ENCODE peak calls at places on chromosomes 7 and 10, in five cellular contexts. P is heart right ventricle; V is fibroblast of the aortic adventitia; R is esophagus squamous epithelium; H is activated CD8-positive, alpha-beta T cell treated with anti-CD3 and anti-CD28 coated beads for 36 hours. W is an unnamed sample.

GRCh38 chr10:42938351-42938750 is 138.5 kb upstream of the RET start:
- DNase-seq in R (no peak), H (no peak), V (no peak), P (no peak), W (no peak)

GRCh38 chr7:85897967-85898366 is 711.1 kb upstream of the SEMA3D start:
- DNase-seq in P (no peak), R (no peak), V (no peak), H (no peak), W (no peak)

GRCh38 chr7:148503900-148504487 is 86.6 kb upstream of the C7orf33 start:
- DNase-seq in H (no peak), V (peak), P (no peak), R (no peak), W (no peak)

GRCh38 chr7:100584046-100584676 is 1.8 kb downstream of the LRCH4 start:
- DNase-seq in P (peak), H (no peak), V (no peak), R (no peak), W (no peak)

GRCh38 chr10:89274928-89275327 is 23.4 kb upstream of the LIPA start:
- DNase-seq in V (peak), P (no peak), H (no peak), R (no peak), W (no peak)

GRCh38 chr10:132095403-132096113 is 29.8 kb downstream of the JAKMIP3 start:
- DNase-seq in R (no peak), P (no peak), V (no peak), H (no peak), W (no peak)

GRCh38 chr7:94761451-94761850 is 105.5 kb upstream of the SGCE start:
- DNase-seq in R (no peak), P (no peak), V (no peak), H (no peak), W (no peak)

GRCh38 chr7:44958645-44959344 is 20.0 kb downstream of the MYO1G start:
- DNase-seq in V (no peak), H (no peak), P (no peak), R (no peak), W (no peak)

GRCh38 chr7:64990216-64990615 is 620 bp downstream of the ZNF117 start:
- DNase-seq in P (no peak), R (no peak), V (no peak), H (no peak), W (no peak)

GRCh38 chr10:98208925-98209324 is 59.1 kb downstream of the LOXL4 start:
- DNase-seq in P (no peak), H (no peak), R (no peak), V (no peak), W (no peak)

GRCh38 chr10:104736006-104736405 is 94.9 kb downstream of the SORCS3 start:
- DNase-seq in H (no peak), R (no peak), P (no peak), V (no peak), W (no peak)

GRCh38 chr10:133127291-133128125 is 32.5 kb upstream of the KNDC1 start:
- DNase-seq in P (no peak), H (peak), R (no peak), V (no peak), W (no peak)

GRCh38 chr7:134823400-134823799 is 44.0 kb downstream of the CALD1 start:
- DNase-seq in H (no peak), P (no peak), R (no peak), V (peak), W (no peak)

GRCh38 chr7:148540041-148540738 is 50.4 kb upstream of the C7orf33 start:
- DNase-seq in H (no peak), P (peak), R (no peak), V (peak), W (peak)

GRCh38 chr7:106563466-106564150 is 97.3 kb downstream of the CCDC71L start:
- DNase-seq in H (no peak), V (peak), P (no peak), R (no peak), W (no peak)

DNA sequence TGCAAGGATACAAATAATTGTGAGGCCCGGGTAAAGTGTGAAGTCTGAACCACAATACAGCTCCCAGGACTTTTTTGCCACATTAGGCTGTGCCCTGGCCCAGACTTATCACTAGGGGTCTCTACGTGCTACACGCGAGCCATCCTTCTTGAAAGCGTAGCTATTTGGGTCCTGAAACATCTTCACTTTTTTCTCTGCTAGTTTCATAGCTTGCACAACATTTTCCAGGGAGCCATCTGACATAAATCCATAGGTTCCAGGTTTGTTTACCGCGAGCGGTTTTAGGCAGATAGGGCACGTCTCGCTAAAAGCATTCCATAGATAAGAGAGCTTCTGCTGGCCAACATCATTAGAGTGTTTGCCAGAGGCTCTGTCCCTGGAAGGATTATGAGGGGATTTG is 226.5 kb downstream of the RPS24 start:
- DNase-seq in R (no peak), P (no peak), H (no peak), V (peak), W (no peak)
- TF ChIP-seq CTCF in R (no peak), P (no peak), H (no peak), V (no peak), W (no peak)

DNA sequence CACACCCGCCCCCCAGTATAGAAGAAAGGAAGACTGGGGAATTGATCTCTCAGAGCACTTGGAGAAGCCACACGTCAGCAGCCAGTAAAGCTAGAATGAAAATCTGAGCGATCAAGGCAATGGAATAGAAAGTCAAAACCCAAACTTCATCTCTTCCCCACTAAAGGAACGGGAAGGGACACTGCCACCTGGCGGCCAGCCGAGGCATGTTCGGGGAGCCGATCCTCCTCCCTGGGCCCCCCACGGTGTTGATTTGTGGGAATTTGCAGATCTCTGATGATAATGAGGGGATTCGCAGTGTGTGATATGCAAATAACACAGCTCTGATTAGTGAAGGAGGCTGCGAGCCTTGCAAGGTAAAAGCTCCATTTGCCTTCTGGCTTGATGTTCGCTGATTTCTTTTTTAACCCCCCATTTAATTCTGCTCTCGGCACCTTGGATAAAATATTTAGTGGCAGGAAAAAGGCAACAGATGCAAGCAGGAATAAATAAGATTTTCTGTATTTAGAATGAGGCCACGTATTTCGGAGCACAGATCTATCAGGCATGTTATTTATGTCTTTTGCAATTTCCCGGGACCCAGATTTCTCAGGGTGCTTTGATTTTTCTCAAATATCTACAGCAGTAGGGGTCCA is 258.6 kb downstream of the PAXIP1 start:
- DNase-seq in R (no peak), P (no peak), V (no peak), H (peak), W (no peak)
- TF ChIP-seq CTCF in R (no peak), P (peak), V (peak), H (peak), W (peak)

DNA sequence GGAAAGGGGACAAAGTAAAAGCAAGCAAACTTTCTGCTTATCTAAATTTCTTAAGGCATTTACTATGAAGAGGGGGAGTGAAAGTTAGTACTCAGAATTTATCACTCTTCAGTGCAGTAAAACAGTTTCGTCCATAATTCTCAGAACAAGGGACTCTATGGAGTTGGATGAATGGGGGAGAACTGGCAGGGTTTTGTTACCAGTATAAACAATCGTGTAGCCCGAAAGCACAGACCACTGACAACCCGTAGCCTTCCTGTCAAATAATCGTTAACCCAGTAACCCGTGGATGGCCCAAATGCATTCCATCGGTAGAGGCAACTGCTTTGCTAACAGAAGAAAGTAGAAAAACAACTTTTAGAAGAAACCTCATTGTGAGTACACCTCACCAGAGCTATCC is 583.8 kb downstream of the NXPH1 start:
- DNase-seq in V (no peak), P (no peak), H (no peak), R (no peak), W (no peak)
- TF ChIP-seq CTCF in V (no peak), P (no peak), H (no peak), R (no peak), W (no peak)

GRCh38 chr10:99912057-99912456 is 97.7 kb downstream of the DNMBP start:
- DNase-seq in P (no peak), V (no peak), R (no peak), H (no peak), W (no peak)

GRCh38 chr10:99916776-99917175 is 93.0 kb downstream of the DNMBP start:
- DNase-seq in P (no peak), V (no peak), H (no peak), R (no peak), W (no peak)

GRCh38 chr10:99914236-99914635 is 95.5 kb downstream of the DNMBP start:
- DNase-seq in H (no peak), P (no peak), V (no peak), R (no peak), W (no peak)

GRCh38 chr10:99915414-99915813 is 94.3 kb downstream of the DNMBP start:
- DNase-seq in H (no peak), P (no peak), R (no peak), V (no peak), W (no peak)

DNA sequence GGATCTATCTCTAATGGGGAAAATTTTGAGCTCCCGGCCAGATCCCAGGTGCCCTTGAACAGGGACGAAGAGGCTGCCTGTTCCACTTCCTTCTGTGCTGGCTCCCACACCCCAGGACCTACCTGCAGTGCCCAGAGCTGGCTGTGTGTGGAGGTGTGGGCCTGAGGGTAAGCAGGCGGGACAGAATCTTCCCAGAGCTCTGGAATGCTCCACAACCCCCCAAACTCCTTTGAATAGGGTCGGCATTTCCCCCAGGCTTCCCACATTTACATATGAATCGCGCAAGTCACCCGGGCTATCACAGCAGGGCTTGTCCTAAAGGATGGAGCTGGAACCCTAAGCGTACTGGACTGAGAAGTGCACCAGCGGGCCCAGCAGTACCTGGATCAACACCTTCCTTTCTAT is 95.9 kb downstream of the DNMBP start:
- DNase-seq in H (no peak), P (no peak), R (no peak), V (no peak), W (no peak)
- TF ChIP-seq CTCF in H (no peak), P (no peak), R (no peak), V (no peak), W (peak)

DNA sequence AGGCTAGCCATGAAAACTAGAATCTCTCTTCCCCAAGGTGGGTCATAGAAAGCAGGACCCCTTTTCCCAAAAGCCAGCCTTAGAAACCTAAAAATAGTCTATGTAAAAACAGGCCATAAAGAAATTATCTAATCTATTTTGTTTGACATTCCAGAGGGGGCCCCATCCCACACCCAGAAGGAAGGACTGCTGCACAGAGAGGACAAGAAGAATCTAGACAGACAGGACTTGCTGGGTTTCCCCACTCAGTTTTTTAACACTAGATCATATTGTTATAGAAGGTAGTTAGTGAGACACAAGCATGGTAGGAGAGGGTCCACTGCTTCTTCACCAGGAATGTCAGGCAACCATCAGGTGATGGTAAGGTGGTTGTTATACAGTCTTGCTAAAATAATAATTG is 357.0 kb downstream of the LRRTM3 start:
- DNase-seq in R (no peak), V (no peak), H (no peak), P (no peak), W (no peak)
- TF ChIP-seq CTCF in R (no peak), V (no peak), H (no peak), P (no peak), W (no peak)

GRCh38 chr10:70672993-70673928 is 955 bp downstream of the ADAMTS14 start:
- DNase-seq in R (no peak), P (peak), H (no peak), V (peak), W (no peak)

GRCh38 chr10:70669732-70670317 is 2.5 kb upstream of the ADAMTS14 start:
- DNase-seq in R (no peak), P (no peak), V (no peak), H (no peak), W (no peak)

GRCh38 chr10:70672165-70672992 is at the start of gene ADAMTS14:
- DNase-seq in R (no peak), P (no peak), H (peak), V (peak), W (no peak)

GRCh38 chr10:70671229-70671588 is 1.1 kb upstream of the ADAMTS14 start:
- DNase-seq in P (no peak), H (no peak), R (no peak), V (peak), W (no peak)

GRCh38 chr10:70671619-70672164 is 614 bp upstream of the ADAMTS14 start:
- DNase-seq in P (no peak), R (no peak), V (peak), H (no peak), W (no peak)
- TF ChIP-seq CTCF in P (no peak), R (no peak), V (peak), H (no peak), W (peak)

GRCh38 chr10:73650537-73651331 is 5.1 kb downstream of the SYNPO2L start:
- DNase-seq in P (peak), H (no peak), R (no peak), V (peak), W (no peak)

GRCh38 chr10:73655257-73655989 is 406 bp downstream of the SYNPO2L start:
- DNase-seq in H (no peak), V (no peak), P (no peak), R (no peak), W (no peak)

GRCh38 chr10:73655990-73656298 is at the start of gene SYNPO2L:
- DNase-seq in P (peak), H (no peak), R (no peak), V (no peak), W (no peak)

GRCh38 chr10:73653195-73653594 is 2.6 kb downstream of the SYNPO2L start:
- DNase-seq in P (no peak), H (no peak), V (no peak), R (no peak), W (no peak)

DNA sequence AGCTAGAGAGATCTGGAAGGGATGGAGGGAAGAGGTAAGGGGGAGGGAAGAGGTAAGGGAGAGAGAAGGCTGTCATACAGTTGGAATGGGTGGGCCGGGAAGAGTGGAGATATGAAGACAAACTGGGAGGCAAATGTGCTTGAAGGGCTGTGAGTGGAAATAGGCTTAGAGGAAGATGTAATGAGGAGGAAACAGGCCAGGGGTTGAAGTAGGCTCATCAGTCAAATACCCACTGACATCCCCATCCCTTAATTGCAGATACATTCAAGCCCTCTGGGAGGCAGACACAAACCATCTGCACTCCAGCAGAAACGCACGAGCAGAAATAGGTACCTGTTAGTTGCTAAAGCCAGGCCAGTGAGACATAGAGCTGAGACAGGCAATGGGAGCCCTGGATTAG is 2.1 kb downstream of the SYNPO2L start:
- DNase-seq in R (no peak), V (no peak), P (no peak), H (peak), W (no peak)
- TF ChIP-seq CTCF in R (no peak), V (no peak), P (no peak), H (no peak), W (peak)

GRCh38 chr7:84490661-84491060 is 296.1 kb upstream of the SEMA3A start:
- DNase-seq in P (no peak), H (no peak), R (no peak), V (peak), W (no peak)
- TF ChIP-seq CTCF in P (no peak), H (no peak), R (no peak), V (peak), W (no peak)

GRCh38 chr10:118483496-118483895 is 112.0 kb downstream of the PRLHR start:
- DNase-seq in R (no peak), H (no peak), V (no peak), P (no peak), W (no peak)
- TF ChIP-seq CTCF in R (no peak), H (no peak), V (peak), P (no peak), W (no peak)